ENCODE peak calls at places on chromosomes 3 and 15, in four cellular contexts. C, A, K and P are unnamed samples.

GRCh38 chr15:67824157-67824899 is 981 bp upstream of the SKOR1 start:
- DNase-seq in K (no peak), C (no peak), A (peak; percentile 36), P (peak; percentile 17)

GRCh38 chr3:58190291-58190690 is 20.5 kb downstream of the DNASE1L3 start:
- DNase-seq in K (no peak), A (no peak), C (no peak), P (no peak)

GRCh38 chr15:80152896-80153876 is at the start of gene FAH:
- DNase-seq in A (no peak), K (no peak), C (peak; percentile 62), P (no peak)

GRCh38 chr3:47283596-47284364 is 1.0 kb downstream of the KLHL18 start:
- DNase-seq in K (no peak), A (no peak), C (peak; percentile 39), P (no peak)

GRCh38 chr15:51620647-51621046 is 1.9 kb downstream of the DMXL2 start:
- DNase-seq in C (no peak), K (no peak), A (no peak), P (no peak)

GRCh38 chr3:87228316-87228715 is 1.2 kb downstream of the CHMP2B start:
- DNase-seq in C (peak; percentile 1), A (no peak), K (no peak), P (no peak)

GRCh38 chr15:33941279-33942063 is 26.8 kb upstream of the CHRM5 start:
- DNase-seq in K (no peak), C (no peak), A (no peak), P (no peak)

GRCh38 chr3:52452570-52453221 is 1.1 kb downstream of the TNNC1 start:
- DNase-seq in K (peak; percentile 93), C (no peak), A (no peak), P (peak; percentile 77)

GRCh38 chr3:13403213-13403817 is 16.8 kb downstream of the NUP210 start:
- DNase-seq in K (no peak), A (no peak), C (no peak), P (no peak)